ENCODE peak calls at places on chromosomes 6 and 20, in eight cellular contexts. C, P, Y, A, R, S, M and O are unnamed samples.

GRCh38 chr6:80249897-80250296 is 143.4 kb downstream of the BCKDHB start:
- DNase-seq in S (no peak), R (no peak), Y (no peak), P (no peak), M (no peak), A (peak), C (no peak), O (no peak)

GRCh38 chr6:40755749-40756452 is 168.7 kb upstream of the LRFN2 start:
- DNase-seq in Y (peak), R (no peak), P (no peak), A (no peak), M (peak), S (no peak), C (no peak), O (no peak)

GRCh38 chr6:49423817-49424216 is 39.2 kb downstream of the MMUT start:
- DNase-seq in A (peak), S (no peak), M (no peak), P (no peak), R (no peak), C (no peak), Y (peak), O (peak)

GRCh38 chr6:168535711-168536110 is 94.7 kb downstream of the SMOC2 start:
- DNase-seq in Y (no peak), S (no peak), M (no peak), C (no peak), A (no peak), R (no peak), P (no peak), O (no peak)

GRCh38 chr6:72649032-72649984 is 27.4 kb downstream of the KCNQ5 start:
- DNase-seq in R (no peak), S (peak), Y (peak), M (peak), P (no peak), A (peak), C (no peak), O (peak)

GRCh38 chr6:25968769-25969168 is 6.2 kb downstream of the TRIM38 start:
- DNase-seq in R (no peak), M (no peak), Y (no peak), S (no peak), A (peak), P (no peak), C (no peak), O (peak)

GRCh38 chr6:129393659-129394058 is 316.3 kb downstream of the ARHGAP18 start:
- DNase-seq in Y (no peak), P (no peak), M (peak), A (no peak), C (no peak), S (no peak), R (no peak), O (no peak)

GRCh38 chr6:31784270-31784925 is 7.3 kb upstream of the VWA7 start:
- DNase-seq in P (no peak), R (no peak), C (no peak), S (no peak), A (no peak), M (no peak), Y (no peak), O (no peak)

GRCh38 chr6:162251257-162251656 is 476.3 kb downstream of the PRKN start:
- DNase-seq in M (no peak), A (no peak), P (no peak), R (peak), Y (no peak), S (no peak), C (no peak), O (no peak)

GRCh38 chr20:46004813-46005505 is 3.7 kb upstream of the MMP9 start:
- DNase-seq in A (no peak), Y (no peak), R (no peak), P (no peak), M (no peak), S (no peak), C (no peak), O (no peak)

GRCh38 chr6:158059108-158059507 is 77.4 kb downstream of the SYNJ2 start:
- DNase-seq in R (no peak), P (no peak), C (no peak), Y (no peak), S (no peak), A (no peak), M (no peak), O (no peak)

GRCh38 chr6:153215242-153215641 is 84.2 kb upstream of the RGS17 start:
- DNase-seq in S (no peak), R (no peak), C (no peak), P (no peak), Y (peak), M (no peak), A (peak), O (peak)

GRCh38 chr6:5003604-5004372 is at the start of gene RPP40:
- DNase-seq in Y (peak), R (peak), A (peak), S (peak), M (peak), P (peak), C (peak), O (peak)

GRCh38 chr20:19893356-19893755 is 123.8 kb upstream of the NAA20 start:
- DNase-seq in P (no peak), M (no peak), C (no peak), R (no peak), S (no peak), Y (peak), A (no peak), O (no peak)

GRCh38 chr6:56026461-56027180 is 151.2 kb upstream of the BMP5 start:
- DNase-seq in S (no peak), R (no peak), P (no peak), Y (no peak), A (no peak), C (no peak), M (no peak), O (no peak)

GRCh38 chr6:114304304-114304887 is 38.4 kb downstream of the HS3ST5 start:
- DNase-seq in A (peak), P (no peak), S (peak), Y (peak), M (no peak), R (no peak), C (no peak), O (peak)

GRCh38 chr20:5848711-5849505 is 98.7 kb downstream of the SHLD1 start:
- DNase-seq in A (peak), C (no peak), P (no peak), Y (peak), S (peak), M (no peak), R (no peak), O (peak)

GRCh38 chr20:64236137-64237088 is 19.1 kb upstream of the PCMTD2 start:
- DNase-seq in M (no peak), A (no peak), P (no peak), Y (no peak), C (no peak), S (no peak), R (no peak), O (no peak)

GRCh38 chr6:11491998-11492397 is 45.6 kb upstream of the TMEM170B start:
- DNase-seq in A (no peak), P (no peak), M (peak), S (no peak), R (no peak), C (no peak), Y (no peak), O (no peak)

GRCh38 chr6:105733556-105734162 is 330.8 kb upstream of the PREP start:
- DNase-seq in A (peak), S (peak), P (no peak), Y (peak), M (no peak), C (no peak), R (no peak), O (peak)

GRCh38 chr20:44619294-44619693 is 32.2 kb downstream of the ADA start:
- DNase-seq in S (no peak), R (no peak), C (no peak), P (no peak), M (no peak), A (no peak), Y (no peak), O (no peak)

GRCh38 chr6:25659633-25660368 is 7.8 kb downstream of the SCGN start:
- DNase-seq in P (no peak), C (no peak), Y (no peak), S (no peak), A (no peak), M (no peak), R (no peak), O (no peak)

GRCh38 chr6:27892596-27893058 is 19.6 kb downstream of the OR2B2 start:
- DNase-seq in P (no peak), S (no peak), A (peak), Y (no peak), R (no peak), M (no peak), C (no peak), O (no peak)

GRCh38 chr6:85866758-85867401 is 224.2 kb upstream of the SYNCRIP start:
- DNase-seq in A (no peak), P (no peak), R (no peak), S (no peak), M (no peak), C (no peak), Y (no peak), O (no peak)

GRCh38 chr6:164628302-164628931 is 681.0 kb downstream of the C6orf118 start:
- DNase-seq in S (no peak), P (no peak), M (no peak), C (no peak), Y (no peak), R (no peak), A (no peak), O (no peak)

GRCh38 chr6:147530132-147531060 is 21.9 kb downstream of the SAMD5 start:
- DNase-seq in C (no peak), A (no peak), M (no peak), R (no peak), S (no peak), P (no peak), Y (no peak), O (no peak)

GRCh38 chr6:155013457-155013876 is 18.4 kb downstream of the TIAM2 start:
- DNase-seq in S (no peak), A (peak), M (no peak), R (no peak), P (no peak), C (no peak), Y (peak), O (peak)

GRCh38 chr20:40637176-40637575 is 51.9 kb downstream of the MAFB start:
- DNase-seq in R (no peak), Y (no peak), M (no peak), S (no peak), P (no peak), C (no peak), A (no peak), O (no peak)

GRCh38 chr6:30908700-30909099 is 693 bp downstream of the GTF2H4 start:
- DNase-seq in A (no peak), Y (no peak), C (no peak), R (no peak), S (no peak), M (no peak), P (no peak), O (no peak)

GRCh38 chr6:23654745-23655144 is 471.3 kb upstream of the NRSN1 start:
- DNase-seq in R (no peak), A (no peak), Y (no peak), C (no peak), S (no peak), M (no peak), P (no peak), O (no peak)

GRCh38 chr6:30238178-30238795 is 25.1 kb upstream of the TRIM26 start:
- DNase-seq in M (peak), S (peak), Y (peak), C (no peak), A (peak), R (no peak), P (no peak), O (no peak)

GRCh38 chr6:140062042-140063041 is 687.9 kb upstream of the CITED2 start:
- DNase-seq in S (peak), P (no peak), Y (peak), A (peak), C (no peak), R (no peak), M (no peak), O (peak)

GRCh38 chr6:43809417-43810305 is 39.6 kb downstream of the VEGFA start:
- DNase-seq in R (no peak), S (peak), A (peak), C (no peak), M (no peak), P (no peak), Y (peak), O (peak)

GRCh38 chr6:15332441-15332840 is 86.6 kb downstream of the JARID2 start:
- DNase-seq in S (no peak), C (no peak), P (no peak), Y (no peak), M (no peak), R (no peak), A (no peak), O (no peak)

GRCh38 chr6:107977283-107977682 is 19.3 kb upstream of the SEC63 start:
- DNase-seq in C (no peak), S (peak), M (no peak), P (no peak), Y (peak), A (peak), R (peak), O (peak)